ENCODE peak calls at places on chromosomes 3 and 15, in four cellular contexts. C is dermis blood vessel endothelial cell, X is neural progenitor cell, U is lung microvascular endothelial cell. M is an unnamed sample.

GRCh38 chr3:25103391-25103790 is 324.7 kb upstream of the RARB start:
- DNase-seq in C (no peak), X (no peak), U (no peak), M (no peak)

GRCh38 chr15:25691544-25692430 is 171.3 kb downstream of the ATP10A start:
- DNase-seq in C (no peak), X (peak), U (no peak), M (peak)

GRCh38 chr3:56681963-56682457 is 1.1 kb downstream of the TASOR start:
- DNase-seq in X (peak), C (no peak), U (no peak), M (no peak)

GRCh38 chr3:35616346-35616745 is 23.0 kb upstream of the ARPP21 start:
- DNase-seq in C (no peak), U (no peak), X (no peak), M (no peak)

GRCh38 chr15:22232675-22233074 is 152.3 kb downstream of the OR4M2 start:
- DNase-seq in C (no peak), U (no peak), X (no peak), M (no peak)

GRCh38 chr3:12588674-12589054 is 31.8 kb downstream of the MKRN2 start:
- DNase-seq in U (no peak), C (no peak), X (no peak), M (no peak)

GRCh38 chr3:139227165-139227564 is 116.7 kb upstream of the MRPS22 start:
- DNase-seq in U (no peak), C (no peak), X (no peak), M (no peak)

GRCh38 chr3:150242220-150242938 is 165.7 kb upstream of the TSC22D2 start:
- DNase-seq in U (no peak), X (no peak), C (no peak), M (no peak)

GRCh38 chr3:127172670-127173515 is 20.0 kb upstream of the PRR23E start:
- DNase-seq in C (peak), U (peak), X (no peak), M (peak)

GRCh38 chr15:76209523-76209922 is 101.7 kb downstream of the ETFA start:
- DNase-seq in C (no peak), X (no peak), U (no peak), M (no peak)

GRCh38 chr3:149471991-149472390 is 2.5 kb upstream of the TM4SF4 start:
- DNase-seq in C (no peak), U (peak), X (no peak), M (peak)

GRCh38 chr15:63718590-63719035 is 115.1 kb downstream of the HERC1 start:
- DNase-seq in C (no peak), U (no peak), X (no peak), M (peak)

GRCh38 chr15:62788224-62788623 is 254.3 kb upstream of the TPM1 start:
- DNase-seq in X (no peak), U (no peak), C (no peak), M (no peak)

GRCh38 chr3:197423376-197423775 is 125.0 kb upstream of the DLG1 start:
- DNase-seq in U (no peak), X (no peak), C (no peak), M (no peak)

GRCh38 chr3:108117245-108117644 is 26.4 kb upstream of the CD47 start:
- DNase-seq in X (no peak), C (no peak), U (peak), M (peak)

GRCh38 chr3:65883614-65884013 is 155.1 kb downstream of the MAGI1 start:
- DNase-seq in C (peak), X (no peak), U (peak), M (no peak)

GRCh38 chr15:75720787-75721461 is 8.3 kb upstream of the CSPG4 start:
- DNase-seq in C (peak), X (peak), U (peak), M (no peak)

GRCh38 chr15:76381366-76381765 is 44.8 kb downstream of the ISL2 start:
- DNase-seq in U (no peak), C (no peak), X (no peak), M (no peak)

GRCh38 chr3:56677286-56677685 is 5.8 kb downstream of the TASOR start:
- DNase-seq in C (no peak), U (no peak), X (no peak), M (no peak)

GRCh38 chr3:61954097-61954528 is 392.7 kb downstream of the PTPRG start:
- DNase-seq in X (no peak), C (no peak), U (no peak), M (peak)

M was measured in AG08395.